ENCODE peak calls at places on chromosomes 16 and 17, in eight cellular contexts. F is T-helper 2 cell, Z is astrocyte of the hippocampus, B is AG04450, G is RWPE1, H is endothelial cell, E is right lobe of liver, I is T47D. M is an unnamed sample.

GRCh38 chr17:76000016-76000754 is 470 bp upstream of the CDK3 start:
- DNase-seq in G (no peak), B (no peak), I (peak), Z (peak), H (peak), F (peak), E (peak), M (peak)

GRCh38 chr16:19688396-19689024 is 29.5 kb downstream of the KNOP1 start:
- DNase-seq in G (no peak), B (no peak), I (no peak), Z (no peak), E (no peak), H (no peak), F (no peak), M (no peak)

GRCh38 chr17:76179496-76180467 is 38.7 kb upstream of the FOXJ1 start:
- DNase-seq in Z (no peak), G (no peak), F (no peak), H (no peak), E (no peak), I (no peak), B (no peak), M (peak)

GRCh38 chr16:68214726-68215125 is 21.2 kb downstream of the ESRP2 start:
- DNase-seq in F (no peak), Z (no peak), I (no peak), H (no peak), G (no peak), E (no peak), B (no peak), M (no peak)

GRCh38 chr17:80675451-80676095 is 130.9 kb downstream of the RPTOR start:
- DNase-seq in Z (no peak), F (no peak), E (no peak), G (no peak), H (no peak), I (no peak), B (no peak), M (no peak)

GRCh38 chr17:75846701-75847594 is 2.7 kb upstream of the UNC13D start:
- DNase-seq in I (no peak), H (no peak), B (no peak), E (no peak), Z (no peak), G (no peak), F (no peak), M (no peak)

GRCh38 chr16:17286443-17286842 is 184.3 kb downstream of the XYLT1 start:
- DNase-seq in G (no peak), Z (no peak), H (no peak), F (no peak), I (no peak), B (no peak), E (no peak), M (no peak)

GRCh38 chr16:730666-731509 is 4.0 kb downstream of the HAGHL start:
- DNase-seq in G (no peak), F (no peak), H (no peak), B (no peak), Z (no peak), E (no peak), I (no peak), M (no peak)

GRCh38 chr17:53724726-53725125 is 98.0 kb upstream of the KIF2B start:
- DNase-seq in G (no peak), B (no peak), H (no peak), E (no peak), Z (no peak), I (no peak), F (no peak), M (no peak)

GRCh38 chr16:20300312-20301097 is 26.8 kb downstream of the GP2 start:
- DNase-seq in F (no peak), E (peak), Z (peak), B (no peak), H (peak), G (peak), I (peak), M (peak)

M was measured in bronchial epithelial cell.